ENCODE peak calls at places on chromosomes 3 and 15, in ten cellular contexts. One of them, this sample, is unnamed.

GRCh38 chr15:65918357-65918920 is 49.1 kb downstream of the RAB11A start:
- DNase-seq in LoVo: no peak
- DNase-seq in neural progenitor cell: no peak
- DNase-seq in left colon: no peak
- DNase-seq in T-helper 2 cell: no peak
- DNase-seq in SW 1271: no peak
- DNase-seq in iPS-NIHi11: no peak
- DNase-seq in GM12892: no peak
- DNase-seq in ACHN: no peak
- DNase-seq in AG09309: no peak
- DNase-seq in this sample: no peak

GRCh38 chr3:171320721-171321120 is 139.5 kb downstream of the TNIK start:
- DNase-seq in LoVo: no peak
- DNase-seq in neural progenitor cell: no peak
- DNase-seq in left colon: no peak
- DNase-seq in T-helper 2 cell: no peak
- DNase-seq in SW 1271: no peak
- DNase-seq in iPS-NIHi11: no peak
- DNase-seq in GM12892: no peak
- DNase-seq in ACHN: no peak
- DNase-seq in AG09309: no peak
- DNase-seq in this sample: no peak

GRCh38 chr3:149460123-149460522 is 14.4 kb upstream of the TM4SF4 start:
- DNase-seq in LoVo: no peak
- DNase-seq in neural progenitor cell: no peak
- DNase-seq in left colon: no peak
- DNase-seq in T-helper 2 cell: no peak
- DNase-seq in SW 1271: no peak
- DNase-seq in iPS-NIHi11: no peak
- DNase-seq in GM12892: no peak
- DNase-seq in ACHN: no peak
- DNase-seq in AG09309: no peak
- DNase-seq in this sample: no peak

GRCh38 chr3:171776411-171776810 is 33.9 kb downstream of the PLD1 start:
- DNase-seq in LoVo: no peak
- DNase-seq in neural progenitor cell: no peak
- DNase-seq in left colon: no peak
- DNase-seq in T-helper 2 cell: no peak
- DNase-seq in SW 1271: no peak
- DNase-seq in iPS-NIHi11: no peak
- DNase-seq in GM12892: no peak
- DNase-seq in ACHN: no peak
- DNase-seq in AG09309: no peak
- DNase-seq in this sample: no peak

GRCh38 chr3:30201715-30202114 is 404.7 kb upstream of the TGFBR2 start:
- DNase-seq in LoVo: no peak
- DNase-seq in neural progenitor cell: no peak
- DNase-seq in left colon: no peak
- DNase-seq in T-helper 2 cell: no peak
- DNase-seq in SW 1271: no peak
- DNase-seq in iPS-NIHi11: no peak
- DNase-seq in GM12892: no peak
- DNase-seq in ACHN: no peak
- DNase-seq in AG09309: no peak
- DNase-seq in this sample: no peak

GRCh38 chr15:76217029-76217866 is 94.0 kb downstream of the ETFA start:
- DNase-seq in LoVo: peak
- DNase-seq in neural progenitor cell: no peak
- DNase-seq in left colon: no peak
- DNase-seq in T-helper 2 cell: no peak
- DNase-seq in SW 1271: peak
- DNase-seq in iPS-NIHi11: no peak
- DNase-seq in GM12892: no peak
- DNase-seq in ACHN: no peak
- DNase-seq in AG09309: peak
- DNase-seq in this sample: peak

GRCh38 chr15:70856884-70857546 is 3.1 kb upstream of the LARP6 start:
- DNase-seq in LoVo: peak
- DNase-seq in neural progenitor cell: no peak
- DNase-seq in left colon: peak
- DNase-seq in T-helper 2 cell: no peak
- DNase-seq in SW 1271: no peak
- DNase-seq in iPS-NIHi11: no peak
- DNase-seq in GM12892: no peak
- DNase-seq in ACHN: peak
- DNase-seq in AG09309: peak
- DNase-seq in this sample: peak

GRCh38 chr3:83033123-83033522 is 1271.7 kb upstream of the GBE1 start:
- DNase-seq in LoVo: no peak
- DNase-seq in neural progenitor cell: no peak
- DNase-seq in left colon: no peak
- DNase-seq in T-helper 2 cell: no peak
- DNase-seq in SW 1271: no peak
- DNase-seq in iPS-NIHi11: no peak
- DNase-seq in GM12892: no peak
- DNase-seq in ACHN: peak
- DNase-seq in AG09309: no peak
- DNase-seq in this sample: peak

GRCh38 chr15:76147906-76148553 is 88.2 kb downstream of the TMEM266 start:
- DNase-seq in LoVo: peak
- DNase-seq in neural progenitor cell: peak
- DNase-seq in left colon: no peak
- DNase-seq in T-helper 2 cell: peak
- DNase-seq in SW 1271: peak
- DNase-seq in iPS-NIHi11: peak
- DNase-seq in GM12892: peak
- DNase-seq in ACHN: peak
- DNase-seq in AG09309: no peak
- DNase-seq in this sample: peak

GRCh38 chr3:195352895-195353488 is 82.0 kb upstream of the XXYLT1 start:
- DNase-seq in LoVo: peak
- DNase-seq in neural progenitor cell: no peak
- DNase-seq in left colon: no peak
- DNase-seq in T-helper 2 cell: no peak
- DNase-seq in SW 1271: peak
- DNase-seq in iPS-NIHi11: peak
- DNase-seq in GM12892: no peak
- DNase-seq in ACHN: peak
- DNase-seq in AG09309: peak
- DNase-seq in this sample: peak

GRCh38 chr3:4985330-4986174 is 6.3 kb downstream of the BHLHE40 start:
- DNase-seq in LoVo: no peak
- DNase-seq in neural progenitor cell: peak
- DNase-seq in left colon: no peak
- DNase-seq in T-helper 2 cell: no peak
- DNase-seq in SW 1271: peak
- DNase-seq in iPS-NIHi11: no peak
- DNase-seq in GM12892: no peak
- DNase-seq in ACHN: peak
- DNase-seq in AG09309: no peak
- DNase-seq in this sample: peak

GRCh38 chr15:31353931-31354330 is 27.3 kb downstream of the KLF13 start:
- DNase-seq in LoVo: no peak
- DNase-seq in neural progenitor cell: no peak
- DNase-seq in left colon: no peak
- DNase-seq in T-helper 2 cell: no peak
- DNase-seq in SW 1271: no peak
- DNase-seq in iPS-NIHi11: no peak
- DNase-seq in GM12892: no peak
- DNase-seq in ACHN: no peak
- DNase-seq in AG09309: no peak
- DNase-seq in this sample: no peak

GRCh38 chr3:180528843-180529242 is 73.1 kb upstream of the TTC14 start:
- DNase-seq in LoVo: no peak
- DNase-seq in neural progenitor cell: no peak
- DNase-seq in left colon: no peak
- DNase-seq in T-helper 2 cell: no peak
- DNase-seq in SW 1271: no peak
- DNase-seq in iPS-NIHi11: no peak
- DNase-seq in GM12892: no peak
- DNase-seq in ACHN: no peak
- DNase-seq in AG09309: no peak
- DNase-seq in this sample: no peak

GRCh38 chr3:189862385-189863023 is 231.3 kb downstream of the TP63 start:
- DNase-seq in LoVo: no peak
- DNase-seq in neural progenitor cell: no peak
- DNase-seq in left colon: no peak
- DNase-seq in T-helper 2 cell: no peak
- DNase-seq in SW 1271: no peak
- DNase-seq in iPS-NIHi11: no peak
- DNase-seq in GM12892: no peak
- DNase-seq in ACHN: no peak
- DNase-seq in AG09309: peak
- DNase-seq in this sample: no peak

GRCh38 chr15:58243083-58243482 is 104.9 kb downstream of the AQP9 start:
- DNase-seq in LoVo: no peak
- DNase-seq in neural progenitor cell: no peak
- DNase-seq in left colon: no peak
- DNase-seq in T-helper 2 cell: no peak
- DNase-seq in SW 1271: no peak
- DNase-seq in iPS-NIHi11: no peak
- DNase-seq in GM12892: no peak
- DNase-seq in ACHN: no peak
- DNase-seq in AG09309: no peak
- DNase-seq in this sample: no peak

GRCh38 chr3:134356411-134357040 is 17.7 kb downstream of the AMOTL2 start:
- DNase-seq in LoVo: no peak
- DNase-seq in neural progenitor cell: no peak
- DNase-seq in left colon: peak
- DNase-seq in T-helper 2 cell: no peak
- DNase-seq in SW 1271: no peak
- DNase-seq in iPS-NIHi11: no peak
- DNase-seq in GM12892: no peak
- DNase-seq in ACHN: no peak
- DNase-seq in AG09309: no peak
- DNase-seq in this sample: no peak

GRCh38 chr3:67044295-67044694 is 46.2 kb downstream of the KBTBD8 start:
- DNase-seq in LoVo: no peak
- DNase-seq in neural progenitor cell: no peak
- DNase-seq in left colon: no peak
- DNase-seq in T-helper 2 cell: no peak
- DNase-seq in SW 1271: no peak
- DNase-seq in iPS-NIHi11: no peak
- DNase-seq in GM12892: no peak
- DNase-seq in ACHN: no peak
- DNase-seq in AG09309: no peak
- DNase-seq in this sample: no peak

GRCh38 chr15:52486003-52486996 is 42.4 kb downstream of the MYO5A start:
- DNase-seq in LoVo: no peak
- DNase-seq in neural progenitor cell: peak
- DNase-seq in left colon: no peak
- DNase-seq in T-helper 2 cell: no peak
- DNase-seq in SW 1271: no peak
- DNase-seq in iPS-NIHi11: peak
- DNase-seq in GM12892: no peak
- DNase-seq in ACHN: no peak
- DNase-seq in AG09309: no peak
- DNase-seq in this sample: no peak

GRCh38 chr3:12884790-12885584 is 43.6 kb upstream of the RPL32 start:
- DNase-seq in LoVo: no peak
- DNase-seq in neural progenitor cell: no peak
- DNase-seq in left colon: no peak
- DNase-seq in T-helper 2 cell: no peak
- DNase-seq in SW 1271: no peak
- DNase-seq in iPS-NIHi11: no peak
- DNase-seq in GM12892: no peak
- DNase-seq in ACHN: no peak
- DNase-seq in AG09309: no peak
- DNase-seq in this sample: no peak

GRCh38 chr15:52105856-52106255 is 6.7 kb downstream of the BCL2L10 start:
- DNase-seq in LoVo: no peak
- DNase-seq in neural progenitor cell: no peak
- DNase-seq in left colon: no peak
- DNase-seq in T-helper 2 cell: no peak
- DNase-seq in SW 1271: no peak
- DNase-seq in iPS-NIHi11: no peak
- DNase-seq in GM12892: no peak
- DNase-seq in ACHN: no peak
- DNase-seq in AG09309: no peak
- DNase-seq in this sample: no peak

GRCh38 chr3:46368569-46368968 is 2.2 kb upstream of the CCR5 start:
- DNase-seq in LoVo: no peak
- DNase-seq in neural progenitor cell: peak
- DNase-seq in left colon: peak
- DNase-seq in T-helper 2 cell: no peak
- DNase-seq in SW 1271: no peak
- DNase-seq in iPS-NIHi11: peak
- DNase-seq in GM12892: no peak
- DNase-seq in ACHN: no peak
- DNase-seq in AG09309: no peak
- DNase-seq in this sample: no peak

GRCh38 chr15:40338041-40338657 is 2.6 kb downstream of the CCDC9B start:
- DNase-seq in LoVo: peak
- DNase-seq in neural progenitor cell: peak
- DNase-seq in left colon: peak
- DNase-seq in T-helper 2 cell: peak
- DNase-seq in SW 1271: peak
- DNase-seq in iPS-NIHi11: peak
- DNase-seq in GM12892: peak
- DNase-seq in ACHN: peak
- DNase-seq in AG09309: no peak
- DNase-seq in this sample: peak

GRCh38 chr15:66621491-66622467 is 56.0 kb upstream of the LCTL start:
- DNase-seq in LoVo: no peak
- DNase-seq in neural progenitor cell: peak
- DNase-seq in left colon: no peak
- DNase-seq in T-helper 2 cell: no peak
- DNase-seq in SW 1271: no peak
- DNase-seq in iPS-NIHi11: peak
- DNase-seq in GM12892: no peak
- DNase-seq in ACHN: no peak
- DNase-seq in AG09309: no peak
- DNase-seq in this sample: no peak

GRCh38 chr3:56469141-56469540 is 874 bp upstream of the ERC2 start:
- DNase-seq in LoVo: no peak
- DNase-seq in neural progenitor cell: no peak
- DNase-seq in left colon: no peak
- DNase-seq in T-helper 2 cell: no peak
- DNase-seq in SW 1271: no peak
- DNase-seq in iPS-NIHi11: no peak
- DNase-seq in GM12892: no peak
- DNase-seq in ACHN: no peak
- DNase-seq in AG09309: no peak
- DNase-seq in this sample: no peak

GRCh38 chr3:38519000-38519399 is 22.9 kb downstream of the EXOG start:
- DNase-seq in LoVo: no peak
- DNase-seq in neural progenitor cell: no peak
- DNase-seq in left colon: no peak
- DNase-seq in T-helper 2 cell: no peak
- DNase-seq in SW 1271: no peak
- DNase-seq in iPS-NIHi11: no peak
- DNase-seq in GM12892: no peak
- DNase-seq in ACHN: no peak
- DNase-seq in AG09309: no peak
- DNase-seq in this sample: no peak

GRCh38 chr3:151962891-151963290 is 89.4 kb downstream of the SUCNR1 start:
- DNase-seq in LoVo: no peak
- DNase-seq in neural progenitor cell: no peak
- DNase-seq in left colon: no peak
- DNase-seq in T-helper 2 cell: no peak
- DNase-seq in SW 1271: no peak
- DNase-seq in iPS-NIHi11: no peak
- DNase-seq in GM12892: no peak
- DNase-seq in ACHN: no peak
- DNase-seq in AG09309: no peak
- DNase-seq in this sample: no peak

GRCh38 chr3:121834079-121834730 is 655 bp downstream of the IQCB1 start:
- DNase-seq in LoVo: peak
- DNase-seq in neural progenitor cell: peak
- DNase-seq in left colon: no peak
- DNase-seq in T-helper 2 cell: no peak
- DNase-seq in SW 1271: no peak
- DNase-seq in iPS-NIHi11: peak
- DNase-seq in GM12892: peak
- DNase-seq in ACHN: peak
- DNase-seq in AG09309: no peak
- DNase-seq in this sample: no peak